ENCODE peak calls at places on chromosomes 2 and 18, in five cellular contexts. X, B, A, Z and J are unnamed samples.

GRCh38 chr2:55232863-55233657 is 572 bp downstream of the RPS27A start:
- DNase-seq in X (peak), B (peak), A (no peak), Z (no peak), J (no peak)

GRCh38 chr2:40030451-40030975 is 251.5 kb upstream of the THUMPD2 start:
- DNase-seq in X (no peak), B (no peak), A (no peak), Z (no peak), J (no peak)

GRCh38 chr18:3799515-3799914 is 349.5 kb downstream of the TGIF1 start:
- DNase-seq in X (peak), B (no peak), A (peak), Z (no peak), J (no peak)

GRCh38 chr2:230161180-230161579 is 58.6 kb downstream of the SP110 start:
- DNase-seq in X (peak), B (peak), A (no peak), Z (no peak), J (no peak)

GRCh38 chr2:111032721-111033532 is 87.8 kb upstream of the BCL2L11 start:
- DNase-seq in X (peak), B (peak), A (no peak), Z (no peak), J (no peak)

GRCh38 chr2:177543007-177543760 is 150.6 kb downstream of the AGPS start:
- DNase-seq in X (peak), B (peak), A (no peak), Z (no peak), J (no peak)

GRCh38 chr18:460302-460701 is 40.2 kb downstream of the COLEC12 start:
- DNase-seq in X (no peak), B (no peak), A (no peak), Z (no peak), J (no peak)

GRCh38 chr18:2699001-2699400 is 43.5 kb downstream of the SMCHD1 start:
- DNase-seq in X (no peak), B (no peak), A (no peak), Z (no peak), J (no peak)

GRCh38 chr2:144854596-144854995 is 334.7 kb upstream of the ZEB2 start:
- DNase-seq in X (no peak), B (no peak), A (no peak), Z (no peak), J (no peak)

GRCh38 chr2:193502363-193503035 is 1307.8 kb upstream of the TMEFF2 start:
- DNase-seq in X (no peak), B (no peak), A (peak), Z (peak), J (peak)

GRCh38 chr2:225090746-225091145 is 48.5 kb upstream of the DOCK10 start:
- DNase-seq in X (peak), B (peak), A (no peak), Z (no peak), J (no peak)

GRCh38 chr2:240210198-240210965 is 69.9 kb upstream of the OTOS start:
- DNase-seq in X (no peak), B (no peak), A (no peak), Z (no peak), J (no peak)

GRCh38 chr2:128310761-128311160 is 7.9 kb downstream of the HS6ST1 start:
- DNase-seq in X (no peak), B (no peak), A (no peak), Z (no peak), J (no peak)

GRCh38 chr2:164689020-164689419 is 67.7 kb upstream of the GRB14 start:
- DNase-seq in X (no peak), B (no peak), A (no peak), Z (no peak), J (no peak)

DNA sequence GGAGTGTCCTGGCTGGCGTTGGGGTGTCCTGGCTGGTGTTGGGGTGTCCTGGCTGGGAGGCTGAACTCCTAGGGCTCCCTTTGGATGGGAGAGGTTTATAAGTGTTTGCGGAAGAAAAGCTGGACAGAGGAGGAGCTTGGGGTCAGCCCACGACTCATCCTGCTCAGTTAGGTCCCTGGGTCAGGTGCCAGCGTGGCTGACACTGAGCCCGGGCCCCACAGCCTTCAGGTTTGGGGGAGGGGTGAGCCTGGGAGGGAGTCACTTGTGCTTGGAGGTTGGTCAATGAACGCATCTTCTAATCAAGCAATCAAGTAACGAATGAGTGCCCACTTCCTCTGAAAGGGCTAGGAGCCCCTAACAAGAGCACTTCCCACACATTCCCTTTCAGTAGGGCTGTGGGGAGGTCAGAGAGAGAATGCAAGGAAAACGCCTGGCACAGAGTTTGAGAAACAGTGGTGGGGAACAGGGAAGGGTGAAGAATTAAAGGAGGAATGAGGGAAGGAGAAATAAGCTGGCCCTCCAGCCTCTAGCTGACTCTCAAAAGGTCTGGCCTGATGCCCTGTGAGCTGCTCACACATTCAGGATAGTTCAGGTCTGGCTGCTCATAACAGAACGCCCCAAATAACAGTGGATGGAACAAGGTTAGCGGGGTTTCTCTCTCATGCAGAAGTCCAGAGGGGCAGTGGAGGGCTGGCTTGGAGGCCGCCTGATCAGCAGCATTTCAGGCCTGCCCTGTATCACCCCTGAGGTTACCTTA is 670 bp downstream of the KCNIP3 start:
- DNase-seq in X (no peak), B (no peak), A (no peak), Z (no peak), J (no peak)
- H3K27ac ChIP-seq in X (no peak), B (no peak), A (no peak), Z (no peak), J (no peak)

DNA sequence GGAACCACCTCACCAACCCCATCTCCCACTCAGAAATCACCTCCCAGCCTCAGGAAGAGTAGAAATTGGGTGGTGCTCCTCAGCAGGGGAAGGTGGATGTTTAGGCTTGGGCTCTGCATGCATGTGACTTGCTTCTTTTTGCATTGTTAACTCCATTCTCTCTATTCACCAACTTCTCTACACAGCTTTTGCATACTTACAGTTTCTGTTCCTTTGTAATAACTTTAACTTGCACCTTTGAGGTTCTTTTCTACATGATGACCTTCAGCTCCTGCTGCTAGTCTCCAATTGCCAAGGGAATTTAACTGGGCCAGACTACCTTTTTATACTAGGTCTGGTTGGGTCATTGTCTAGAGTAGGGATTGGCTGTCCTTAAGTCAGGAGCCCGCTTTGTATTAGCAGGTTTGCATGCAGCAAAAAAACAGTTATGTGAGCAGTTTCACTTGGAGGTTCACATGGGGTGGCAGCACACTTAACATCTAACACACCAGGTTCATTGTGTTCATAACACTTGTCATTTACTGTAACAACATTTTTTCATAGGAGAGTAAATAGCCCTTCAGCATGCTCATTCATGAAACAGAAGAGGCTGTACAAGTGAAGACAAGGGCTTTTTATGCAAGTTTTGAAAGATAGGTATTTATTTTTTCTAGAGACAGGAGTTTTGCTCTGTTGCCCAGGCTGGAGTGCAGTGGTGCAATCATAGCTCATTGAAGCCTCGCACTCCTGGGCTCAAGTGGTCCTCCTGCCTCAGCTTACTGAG is 12.0 kb downstream of the MRPL35 start:
- DNase-seq in X (no peak), B (no peak), A (no peak), Z (no peak), J (no peak)
- H3K27ac ChIP-seq in X (no peak), B (no peak), A (no peak), Z (no peak), J (no peak)

DNA sequence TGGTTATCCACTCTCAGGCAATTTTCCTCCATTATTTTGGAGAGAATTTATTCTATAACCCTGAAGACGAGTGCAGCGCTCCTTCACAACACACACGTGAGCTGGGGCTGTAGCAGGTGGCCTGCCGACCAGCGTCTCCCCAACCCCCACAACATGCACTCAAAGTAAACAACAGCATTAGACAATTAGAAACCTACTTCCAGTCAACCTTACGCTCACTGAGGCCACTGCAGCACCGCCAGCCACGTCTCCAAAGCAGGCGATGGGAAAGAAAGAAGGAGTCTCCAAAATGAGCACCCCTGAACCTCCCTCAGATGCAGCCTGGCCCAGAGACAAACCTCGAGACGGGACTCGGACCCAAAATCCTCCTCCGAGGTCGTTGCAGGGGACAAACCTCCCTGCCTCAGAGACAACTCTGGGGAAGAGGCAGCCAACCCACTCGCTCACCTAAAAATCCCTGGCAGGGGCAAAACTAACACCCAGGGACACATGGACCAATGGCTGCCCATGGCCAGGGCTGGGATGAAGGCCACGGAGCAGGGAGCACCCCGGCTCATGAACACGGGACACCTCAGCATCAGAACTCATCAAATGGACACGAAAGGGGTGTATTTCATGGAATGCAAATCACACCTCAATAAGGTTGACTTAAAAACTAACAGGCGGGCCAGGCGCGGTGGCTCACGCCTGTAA is 2.6 kb downstream of the SLC66A2 start:
- DNase-seq in X (no peak), B (no peak), A (no peak), Z (no peak), J (no peak)
- H3K27ac ChIP-seq in X (no peak), B (no peak), A (no peak), Z (no peak), J (no peak)

DNA sequence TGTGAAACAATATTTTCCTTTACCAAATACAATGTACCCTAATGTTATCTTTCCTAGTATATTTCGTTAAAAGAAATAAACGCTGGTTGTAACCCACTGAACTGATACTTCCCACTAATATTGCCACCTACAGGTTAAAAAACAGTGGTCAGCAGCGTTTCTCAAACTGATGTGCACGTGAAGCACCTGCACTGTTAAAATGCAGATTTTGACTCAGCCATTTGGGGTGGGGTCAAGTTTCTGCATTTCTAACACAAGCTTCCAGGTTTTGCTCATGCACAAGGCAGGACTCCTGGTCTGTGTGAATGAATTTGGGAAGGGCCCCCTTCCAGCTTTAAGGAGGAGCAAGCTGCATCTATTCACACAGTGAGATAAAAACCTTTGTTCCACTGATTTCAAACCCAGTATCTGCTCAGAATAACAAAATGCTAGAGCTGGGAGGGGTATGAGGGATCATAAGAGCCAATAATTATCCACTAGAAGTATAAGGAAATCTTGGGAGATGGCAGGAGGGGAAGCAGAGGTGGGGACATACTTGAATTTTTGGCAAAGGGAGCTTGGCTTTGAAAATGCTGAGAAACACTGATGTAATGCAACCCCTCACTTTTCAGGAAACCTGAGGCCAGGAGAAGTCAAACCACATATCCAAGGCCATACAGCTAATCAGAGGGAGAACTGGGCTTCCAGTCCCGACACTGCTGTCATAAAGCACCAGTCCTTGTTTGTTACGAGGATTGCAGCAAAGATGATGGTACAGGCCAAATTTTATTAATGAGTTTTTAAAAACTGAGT is 116.2 kb downstream of the RBMS1 start:
- DNase-seq in X (no peak), B (no peak), A (peak), Z (no peak), J (no peak)
- H3K27ac ChIP-seq in X (peak), B (peak), A (peak), Z (no peak), J (no peak)

GRCh38 chr2:10030311-10030736 is 13.0 kb upstream of the KLF11 start:
- DNase-seq in X (peak), B (no peak), A (no peak), Z (no peak), J (no peak)
- H3K27ac ChIP-seq in X (no peak), B (no peak), A (no peak), Z (no peak), J (no peak)

DNA sequence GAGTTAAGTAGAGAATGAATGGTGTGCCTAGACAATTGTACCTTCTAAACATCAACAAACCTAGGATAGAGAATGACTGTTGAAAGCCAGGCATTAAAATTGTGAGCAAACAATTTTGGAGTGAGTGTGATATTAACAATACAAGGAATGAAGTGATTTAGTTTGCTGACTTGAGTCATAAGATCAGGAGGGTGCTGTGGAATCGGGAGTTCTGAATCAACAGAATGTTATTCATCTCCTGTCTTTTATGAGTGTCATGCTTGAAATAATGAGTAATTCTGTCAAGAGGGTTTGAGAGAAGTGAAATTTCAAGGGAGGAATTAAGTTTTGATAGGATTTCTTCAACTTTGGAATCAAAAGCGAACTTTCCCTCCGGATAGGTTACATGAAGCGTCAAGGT is 214.4 kb upstream of the DSEL start:
- DNase-seq in X (peak), B (peak), A (no peak), Z (no peak), J (no peak)
- H3K27ac ChIP-seq in X (peak), B (peak), A (no peak), Z (no peak), J (no peak)